ENCODE peak calls at places on chromosomes 4 and X, in nine cellular contexts. One of them, this sample, is unnamed.
A peak's percentile ranks its signal among the peaks of the same experiment; 100 is the strongest.

GRCh38 chr4:79598801-79599200 is 190.8 kb upstream of the GK2 start:
- DNase-seq in GM23338: no peak
- DNase-seq in HCT116: no peak
- DNase-seq in MM.1S: no peak
- DNase-seq in GM23248: no peak
- DNase-seq in PC-3: no peak
- DNase-seq in OCI-LY7: no peak
- DNase-seq in SK-N-SH: no peak
- DNase-seq in hepatocyte: no peak
- DNase-seq in this sample: no peak

GRCh38 chrX:150308532-150309157 is 54.5 kb upstream of the MAMLD1 start:
- DNase-seq in GM23248: no peak
- DNase-seq in HCT116: no peak
- DNase-seq in OCI-LY7: no peak
- DNase-seq in hepatocyte: no peak
- DNase-seq in PC-3: no peak
- DNase-seq in SK-N-SH: no peak
- DNase-seq in MM.1S: no peak
- DNase-seq in GM23338: no peak
- DNase-seq in this sample: no peak

GRCh38 chr4:71333960-71334951 is 4.6 kb upstream of the SLC4A4 start:
- DNase-seq in OCI-LY7: no peak
- DNase-seq in PC-3: peak; percentile 60
- DNase-seq in GM23338: no peak
- DNase-seq in SK-N-SH: no peak
- DNase-seq in hepatocyte: no peak
- DNase-seq in MM.1S: no peak
- DNase-seq in GM23248: peak; percentile 71
- DNase-seq in HCT116: no peak
- DNase-seq in this sample: no peak

GRCh38 chr4:100288167-100288566 is 97.9 kb upstream of the DDIT4L start:
- DNase-seq in SK-N-SH: no peak
- DNase-seq in MM.1S: no peak
- DNase-seq in HCT116: no peak
- DNase-seq in hepatocyte: no peak
- DNase-seq in GM23248: peak; percentile 59
- DNase-seq in OCI-LY7: no peak
- DNase-seq in PC-3: peak; percentile 48
- DNase-seq in GM23338: no peak
- DNase-seq in this sample: no peak

GRCh38 chr4:592825-593520 is 16.9 kb upstream of the TMEM271 start:
- DNase-seq in OCI-LY7: no peak
- DNase-seq in hepatocyte: no peak
- DNase-seq in PC-3: no peak
- DNase-seq in HCT116: no peak
- DNase-seq in GM23248: no peak
- DNase-seq in MM.1S: no peak
- DNase-seq in SK-N-SH: no peak
- DNase-seq in GM23338: no peak
- DNase-seq in this sample: no peak

GRCh38 chr4:101972791-101973190 is 182.3 kb downstream of the BANK1 start:
- DNase-seq in OCI-LY7: no peak
- DNase-seq in PC-3: no peak
- DNase-seq in MM.1S: peak; percentile 26
- DNase-seq in SK-N-SH: no peak
- DNase-seq in hepatocyte: no peak
- DNase-seq in GM23248: no peak
- DNase-seq in GM23338: no peak
- DNase-seq in HCT116: no peak
- DNase-seq in this sample: no peak

GRCh38 chrX:134948333-134949241 is 42.2 kb upstream of the SMIM10 start:
- DNase-seq in hepatocyte: peak; percentile 52
- DNase-seq in GM23338: no peak
- DNase-seq in PC-3: peak; percentile 75
- DNase-seq in HCT116: peak; percentile 50
- DNase-seq in OCI-LY7: no peak
- DNase-seq in GM23248: peak; percentile 41
- DNase-seq in SK-N-SH: no peak
- DNase-seq in MM.1S: no peak
- DNase-seq in this sample: no peak

GRCh38 chr4:47855350-47855749 is 17.5 kb upstream of the CORIN start:
- DNase-seq in SK-N-SH: no peak
- DNase-seq in OCI-LY7: no peak
- DNase-seq in hepatocyte: no peak
- DNase-seq in GM23338: no peak
- DNase-seq in HCT116: no peak
- DNase-seq in PC-3: no peak
- DNase-seq in GM23248: peak; percentile 95
- DNase-seq in MM.1S: no peak
- DNase-seq in this sample: no peak

GRCh38 chrX:112662559-112663427 is 16.9 kb downstream of the LHFPL1 start:
- DNase-seq in MM.1S: no peak
- DNase-seq in hepatocyte: no peak
- DNase-seq in GM23338: no peak
- DNase-seq in PC-3: no peak
- DNase-seq in HCT116: no peak
- DNase-seq in GM23248: no peak
- DNase-seq in OCI-LY7: no peak
- DNase-seq in SK-N-SH: no peak
- DNase-seq in this sample: no peak

GRCh38 chrX:136215559-136215958 is 35.6 kb downstream of the MAP7D3 start:
- DNase-seq in SK-N-SH: no peak
- DNase-seq in GM23338: no peak
- DNase-seq in MM.1S: no peak
- DNase-seq in PC-3: peak; percentile 43
- DNase-seq in HCT116: no peak
- DNase-seq in GM23248: peak; percentile 57
- DNase-seq in hepatocyte: no peak
- DNase-seq in OCI-LY7: no peak
- DNase-seq in this sample: no peak

GRCh38 chrX:154473683-154474082 is 5.4 kb downstream of the LAGE3 start:
- DNase-seq in GM23338: no peak
- DNase-seq in hepatocyte: no peak
- DNase-seq in PC-3: no peak
- DNase-seq in SK-N-SH: no peak
- DNase-seq in MM.1S: no peak
- DNase-seq in HCT116: no peak
- DNase-seq in GM23248: no peak
- DNase-seq in OCI-LY7: no peak
- DNase-seq in this sample: no peak

GRCh38 chrX:101977091-101977490 is 45.3 kb upstream of the ZMAT1 start:
- DNase-seq in SK-N-SH: no peak
- DNase-seq in GM23338: no peak
- DNase-seq in GM23248: peak; percentile 2
- DNase-seq in hepatocyte: no peak
- DNase-seq in HCT116: no peak
- DNase-seq in MM.1S: no peak
- DNase-seq in OCI-LY7: no peak
- DNase-seq in PC-3: no peak
- DNase-seq in this sample: no peak

GRCh38 chrX:10567136-10567535 is 53.2 kb downstream of the MID1 start:
- DNase-seq in SK-N-SH: no peak
- DNase-seq in MM.1S: no peak
- DNase-seq in GM23338: no peak
- DNase-seq in PC-3: no peak
- DNase-seq in OCI-LY7: no peak
- DNase-seq in GM23248: no peak
- DNase-seq in hepatocyte: no peak
- DNase-seq in HCT116: no peak
- DNase-seq in this sample: no peak

GRCh38 chr4:80092088-80092487 is 19.1 kb upstream of the ANTXR2 start:
- DNase-seq in OCI-LY7: no peak
- DNase-seq in PC-3: no peak
- DNase-seq in MM.1S: no peak
- DNase-seq in hepatocyte: no peak
- DNase-seq in GM23248: no peak
- DNase-seq in HCT116: no peak
- DNase-seq in GM23338: no peak
- DNase-seq in SK-N-SH: no peak
- DNase-seq in this sample: no peak

GRCh38 chr4:7332216-7333023 is 102.3 kb downstream of the PSAPL1 start:
- DNase-seq in OCI-LY7: no peak
- DNase-seq in SK-N-SH: no peak
- DNase-seq in GM23338: no peak
- DNase-seq in hepatocyte: peak; percentile 43
- DNase-seq in HCT116: no peak
- DNase-seq in MM.1S: no peak
- DNase-seq in GM23248: peak; percentile 85
- DNase-seq in PC-3: no peak
- DNase-seq in this sample: no peak

GRCh38 chr4:8540586-8540985 is 39.6 kb upstream of the GPR78 start:
- DNase-seq in MM.1S: no peak
- DNase-seq in OCI-LY7: no peak
- DNase-seq in SK-N-SH: no peak
- DNase-seq in GM23338: no peak
- DNase-seq in HCT116: no peak
- DNase-seq in GM23248: no peak
- DNase-seq in hepatocyte: no peak
- DNase-seq in PC-3: no peak
- DNase-seq in this sample: no peak

GRCh38 chrX:68431836-68432235 is 1.5 kb downstream of the OPHN1 start:
- DNase-seq in HCT116: no peak
- DNase-seq in SK-N-SH: no peak
- DNase-seq in GM23248: no peak
- DNase-seq in GM23338: no peak
- DNase-seq in OCI-LY7: no peak
- DNase-seq in PC-3: no peak
- DNase-seq in MM.1S: no peak
- DNase-seq in hepatocyte: no peak
- DNase-seq in this sample: no peak

DNA sequence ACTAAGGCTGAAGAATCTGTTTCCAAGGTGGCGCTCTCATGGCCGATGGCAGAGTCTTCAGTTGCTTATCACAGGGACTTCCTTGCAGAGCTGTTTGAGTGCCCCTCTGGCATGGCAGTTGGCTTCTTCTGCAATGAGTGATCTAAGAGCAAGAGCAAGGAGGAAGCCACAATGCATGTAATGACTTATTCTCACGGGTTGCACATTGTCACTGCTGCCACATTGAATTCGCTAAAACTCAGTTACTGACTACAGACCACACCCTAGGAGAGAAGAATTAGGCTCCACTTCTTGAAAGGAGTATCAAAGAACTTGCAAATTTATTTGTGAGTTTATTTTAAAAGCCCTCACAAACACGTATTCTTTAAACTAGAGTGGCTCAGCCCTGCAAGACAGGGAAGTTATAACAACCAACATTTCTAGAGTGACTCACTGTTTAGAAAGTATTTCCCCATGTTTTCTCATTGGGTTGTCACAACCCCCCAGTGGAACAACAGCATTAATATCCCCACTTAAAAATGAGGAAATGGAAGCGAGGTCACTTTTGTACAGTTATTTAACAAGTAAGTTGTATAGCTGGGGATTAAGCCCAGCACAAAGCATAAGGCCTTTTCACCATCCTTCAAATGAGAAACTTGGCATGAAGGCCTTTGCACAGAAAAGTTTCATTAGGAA is 32.4 kb upstream of the RBPJ start:
- DNase-seq in SK-N-SH: no peak
- DNase-seq in GM23338: no peak
- DNase-seq in hepatocyte: no peak
- DNase-seq in HCT116: no peak
- DNase-seq in OCI-LY7: no peak
- DNase-seq in MM.1S: no peak
- DNase-seq in GM23248: peak; percentile 84
- DNase-seq in PC-3: peak; percentile 59
- DNase-seq in this sample: no peak
- TF ChIP-seq EZH2phosphoT487 in SK-N-SH: no peak
- TF ChIP-seq EZH2phosphoT487 in GM23338: no peak
- TF ChIP-seq EZH2phosphoT487 in hepatocyte: no peak
- TF ChIP-seq EZH2phosphoT487 in HCT116: no peak
- TF ChIP-seq EZH2phosphoT487 in OCI-LY7: no peak
- TF ChIP-seq EZH2phosphoT487 in MM.1S: no peak
- TF ChIP-seq EZH2phosphoT487 in GM23248: no peak
- TF ChIP-seq EZH2phosphoT487 in PC-3: no peak
- TF ChIP-seq EZH2phosphoT487 in this sample: no peak

DNA sequence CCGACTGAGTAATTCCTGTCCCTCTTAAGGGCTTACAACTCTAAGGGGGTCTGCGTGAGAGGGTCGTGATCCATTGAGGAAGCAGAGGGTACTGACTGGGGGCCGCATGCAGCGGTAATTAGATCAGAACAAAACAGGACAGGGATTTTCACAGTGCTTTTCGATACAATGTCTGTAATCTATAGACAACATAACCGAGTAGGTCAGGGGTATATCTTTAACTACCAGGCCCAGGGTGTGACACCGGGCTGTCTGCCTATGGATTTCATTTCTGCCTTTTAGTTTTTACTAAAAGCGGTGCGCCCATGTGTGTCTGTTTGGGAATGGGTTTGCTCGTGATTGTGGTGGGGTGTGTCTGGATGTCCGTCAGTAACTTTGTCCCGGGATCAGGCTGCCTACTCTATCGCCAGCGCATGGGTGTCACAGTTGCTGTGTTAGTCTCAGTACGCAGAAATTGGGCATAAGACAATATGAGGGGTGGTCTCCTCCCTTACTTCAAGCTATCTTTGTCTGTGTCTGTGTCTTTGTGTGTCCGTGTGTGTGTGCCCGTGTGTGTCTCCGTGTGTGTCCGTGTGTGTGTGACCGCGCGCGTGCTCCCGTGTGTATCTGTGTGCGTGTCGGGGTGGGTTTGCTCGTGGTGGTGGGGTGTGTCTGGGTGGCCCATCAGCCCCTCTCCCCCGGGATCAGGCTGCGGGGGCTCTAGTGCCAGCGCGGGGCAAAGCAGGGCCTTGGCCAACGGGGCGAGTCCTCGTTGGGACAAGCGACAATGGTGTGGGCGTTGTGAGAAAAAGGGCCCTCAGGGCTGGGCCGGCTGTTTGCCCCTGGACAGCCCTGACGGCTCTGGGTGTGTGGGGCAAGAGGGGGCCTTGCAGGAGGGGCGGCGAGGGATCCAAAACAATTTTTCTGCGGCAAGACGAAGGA is 10.4 kb downstream of the FRG2 start:
- DNase-seq in SK-N-SH: peak; percentile 22
- DNase-seq in hepatocyte: no peak
- DNase-seq in GM23338: no peak
- DNase-seq in OCI-LY7: no peak
- DNase-seq in PC-3: no peak
- DNase-seq in GM23248: no peak
- DNase-seq in HCT116: no peak
- DNase-seq in MM.1S: no peak
- DNase-seq in this sample: peak; percentile 2
- TF ChIP-seq EZH2phosphoT487 in SK-N-SH: no peak
- TF ChIP-seq EZH2phosphoT487 in hepatocyte: peak; percentile 39
- TF ChIP-seq EZH2phosphoT487 in GM23338: no peak
- TF ChIP-seq EZH2phosphoT487 in OCI-LY7: no peak
- TF ChIP-seq EZH2phosphoT487 in PC-3: no peak
- TF ChIP-seq EZH2phosphoT487 in GM23248: no peak
- TF ChIP-seq EZH2phosphoT487 in HCT116: no peak
- TF ChIP-seq EZH2phosphoT487 in MM.1S: no peak
- TF ChIP-seq EZH2phosphoT487 in this sample: no peak

GRCh38 chrX:148498067-148498466 is 2.4 kb upstream of the AFF2 start:
- DNase-seq in MM.1S: no peak
- DNase-seq in GM23338: no peak
- DNase-seq in GM23248: no peak
- DNase-seq in HCT116: no peak
- DNase-seq in hepatocyte: no peak
- DNase-seq in SK-N-SH: no peak
- DNase-seq in PC-3: no peak
- DNase-seq in OCI-LY7: no peak
- DNase-seq in this sample: no peak
- TF ChIP-seq EZH2phosphoT487 in MM.1S: no peak
- TF ChIP-seq EZH2phosphoT487 in GM23338: no peak
- TF ChIP-seq EZH2phosphoT487 in GM23248: no peak
- TF ChIP-seq EZH2phosphoT487 in HCT116: no peak
- TF ChIP-seq EZH2phosphoT487 in hepatocyte: no peak
- TF ChIP-seq EZH2phosphoT487 in SK-N-SH: no peak
- TF ChIP-seq EZH2phosphoT487 in PC-3: no peak
- TF ChIP-seq EZH2phosphoT487 in OCI-LY7: no peak
- TF ChIP-seq EZH2phosphoT487 in this sample: no peak

GRCh38 chrX:13863326-13863725 is 46.4 kb upstream of the GPM6B start:
- DNase-seq in MM.1S: no peak
- DNase-seq in SK-N-SH: no peak
- DNase-seq in GM23248: no peak
- DNase-seq in OCI-LY7: no peak
- DNase-seq in hepatocyte: no peak
- DNase-seq in PC-3: no peak
- DNase-seq in GM23338: no peak
- DNase-seq in HCT116: no peak
- DNase-seq in this sample: no peak
- TF ChIP-seq EZH2phosphoT487 in MM.1S: no peak
- TF ChIP-seq EZH2phosphoT487 in SK-N-SH: no peak
- TF ChIP-seq EZH2phosphoT487 in GM23248: no peak
- TF ChIP-seq EZH2phosphoT487 in OCI-LY7: no peak
- TF ChIP-seq EZH2phosphoT487 in hepatocyte: no peak
- TF ChIP-seq EZH2phosphoT487 in PC-3: no peak
- TF ChIP-seq EZH2phosphoT487 in GM23338: no peak
- TF ChIP-seq EZH2phosphoT487 in HCT116: no peak
- TF ChIP-seq EZH2phosphoT487 in this sample: no peak

This sample was measured in neural progenitor cell.